ENCODE peak calls at places on chromosomes 11 and 22, in eight cellular contexts. J is activated CD4-positive, alpha-beta T cell treated with anti-CD3 and anti-CD28 coated beads, Interleukin-2, amount 50 U/mL, for 1 hour; W is GM04504; Z is nucleus accumbens; I is left ventricle myocardium superior; V is MV-4-11; K is fibroblast of lung; N is A172. A is an unnamed sample.

GRCh38 chr11:96704847-96705246 is 315.0 kb downstream of the JRKL start:
- DNase-seq in Z (no peak), V (no peak), K (peak; percentile 12), I (no peak), J (no peak), W (no peak), N (peak; percentile 1), A (no peak)

GRCh38 chr22:50218996-50219727 is 18.4 kb downstream of the SELENOO start:
- DNase-seq in J (no peak), V (peak; percentile 58), Z (no peak), I (peak; percentile 94), N (peak; percentile 57), W (no peak), K (peak; percentile 89), A (peak; percentile 24)

GRCh38 chr22:36564422-36565151 is 35.6 kb upstream of the EIF3D start:
- DNase-seq in V (no peak), Z (no peak), W (no peak), J (no peak), I (no peak), K (no peak), N (no peak), A (no peak)

GRCh38 chr11:80519591-80520258 is 1078.9 kb upstream of the TENM4 start:
- DNase-seq in J (no peak), N (peak; percentile 88), V (no peak), I (no peak), Z (no peak), K (no peak), W (no peak), A (no peak)

GRCh38 chr11:36702330-36703054 is 104.5 kb upstream of the RAG2 start:
- DNase-seq in I (no peak), J (no peak), K (peak; percentile 77), Z (no peak), V (peak; percentile 29), N (peak; percentile 60), W (peak; percentile 15), A (no peak)

GRCh38 chr11:107716884-107717532 is 5.2 kb upstream of the SLN start:
- DNase-seq in W (no peak), Z (no peak), V (no peak), K (no peak), I (no peak), N (peak; percentile 25), J (no peak), A (no peak)

GRCh38 chr11:27963370-27963769 is 144.6 kb downstream of the KIF18A start:
- DNase-seq in V (no peak), Z (no peak), J (no peak), N (no peak), K (no peak), I (no peak), W (no peak), A (no peak)

GRCh38 chr11:102306817-102307814 is 10.2 kb upstream of the BIRC3 start:
- DNase-seq in V (peak; percentile 25), I (no peak), J (peak; percentile 43), W (no peak), K (no peak), Z (no peak), N (peak; percentile 46), A (peak; percentile 51)

A was measured in CD8-positive, alpha-beta T cell.